ENCODE peak calls at places on chromosomes 5 and 9, in four cellular contexts. E is HL-60, P is GM12878, J is K562. D is an unnamed sample.

GRCh38 chr9:127351182-127352166 is 45.5 kb upstream of the SLC2A8 start:
- DNase-seq in P (no peak), E (no peak), J (no peak), D (no peak)

GRCh38 chr9:90053027-90053426 is 448.2 kb downstream of the GADD45G start:
- DNase-seq in J (peak), P (no peak), E (peak), D (no peak)

GRCh38 chr9:21656776-21657637 is 145.4 kb upstream of the MTAP start:
- DNase-seq in E (no peak), J (no peak), P (no peak), D (no peak)

GRCh38 chr9:93288341-93288740 is 104.4 kb downstream of the WNK2 start:
- DNase-seq in J (peak), P (no peak), E (no peak), D (peak)

GRCh38 chr5:58294598-58295298 is 165.1 kb downstream of the PLK2 start:
- DNase-seq in E (no peak), J (no peak), P (peak), D (no peak)

GRCh38 chr5:36607114-36607561 is 732 bp downstream of the SLC1A3 start:
- DNase-seq in P (no peak), J (no peak), E (no peak), D (no peak)

GRCh38 chr9:96140401-96141180 is 161.4 kb downstream of the HSD17B3 start:
- DNase-seq in J (no peak), E (no peak), P (no peak), D (no peak)

GRCh38 chr9:110555971-110556370 is 23.6 kb downstream of the SVEP1 start:
- DNase-seq in E (no peak), P (no peak), J (no peak), D (no peak)

GRCh38 chr5:73438048-73438896 is 10.3 kb downstream of the FOXD1 start:
- DNase-seq in J (no peak), E (no peak), P (no peak), D (no peak)

GRCh38 chr5:83911367-83911919 is 190.8 kb upstream of the HAPLN1 start:
- DNase-seq in E (no peak), P (no peak), J (no peak), D (no peak)

GRCh38 chr5:157049605-157050004 is 9.3 kb downstream of the HAVCR1 start:
- DNase-seq in E (no peak), P (no peak), J (no peak), D (no peak)

GRCh38 chr9:38692707-38693106 is 27.2 kb downstream of the FAM240B start:
- DNase-seq in P (no peak), J (no peak), E (no peak), D (no peak)
- TF ChIP-seq POLR2AphosphoS5 in P (no peak), J (no peak), E (no peak), D (no peak)

DNA sequence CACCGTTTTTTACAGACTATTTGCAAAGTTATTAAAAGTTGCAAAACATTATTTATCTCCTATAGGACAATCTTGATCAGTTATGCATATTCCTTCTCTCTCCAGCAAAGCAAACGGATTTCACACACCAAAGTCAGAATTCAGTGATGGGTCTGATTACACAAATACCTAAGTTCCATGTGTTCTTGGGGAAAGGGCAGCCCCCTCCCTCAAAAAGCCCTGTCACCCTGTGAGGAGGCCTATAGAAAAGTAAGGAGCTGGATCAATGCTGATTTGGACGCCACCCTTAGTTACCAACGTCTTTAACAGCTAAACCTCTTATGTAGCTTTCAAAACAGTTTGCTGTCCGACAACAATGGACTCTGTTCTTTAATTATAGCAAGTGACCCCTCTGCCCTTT is 6.4 kb downstream of the ZNF608 start:
- DNase-seq in J (no peak), P (no peak), E (no peak), D (no peak)
- TF ChIP-seq SPI1 in J (no peak), P (no peak), E (no peak), D (no peak)

DNA sequence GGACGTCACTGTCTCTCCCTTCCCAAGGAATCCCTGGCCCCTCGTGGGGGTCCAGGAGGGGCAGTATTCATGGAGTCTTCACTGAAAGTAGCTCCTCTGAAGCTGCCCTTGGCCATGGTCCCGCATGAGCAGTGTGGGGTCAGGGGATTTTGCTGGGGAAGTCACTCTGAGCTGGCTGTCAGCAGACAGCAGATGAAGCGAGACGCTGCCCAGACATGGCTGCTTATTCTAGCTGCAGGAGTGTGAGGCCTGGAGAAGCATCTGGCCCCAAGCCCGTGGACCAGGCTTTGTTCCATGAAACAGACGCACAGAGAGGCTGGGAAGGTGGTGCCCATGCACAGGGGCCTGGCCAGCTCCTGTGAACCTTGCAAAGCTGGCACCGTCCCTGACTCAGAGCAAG is 21.5 kb upstream of the ASS1 start:
- DNase-seq in E (no peak), J (no peak), P (no peak), D (no peak)
- TF ChIP-seq POLR2AphosphoS5 in E (no peak), J (no peak), P (no peak), D (no peak)

GRCh38 chr9:85445887-85446286 is 295.9 kb downstream of the AGTPBP1 start:
- DNase-seq in J (no peak), E (no peak), P (no peak), D (no peak)
- TF ChIP-seq SPI1 in J (no peak), E (no peak), P (no peak), D (no peak)

DNA sequence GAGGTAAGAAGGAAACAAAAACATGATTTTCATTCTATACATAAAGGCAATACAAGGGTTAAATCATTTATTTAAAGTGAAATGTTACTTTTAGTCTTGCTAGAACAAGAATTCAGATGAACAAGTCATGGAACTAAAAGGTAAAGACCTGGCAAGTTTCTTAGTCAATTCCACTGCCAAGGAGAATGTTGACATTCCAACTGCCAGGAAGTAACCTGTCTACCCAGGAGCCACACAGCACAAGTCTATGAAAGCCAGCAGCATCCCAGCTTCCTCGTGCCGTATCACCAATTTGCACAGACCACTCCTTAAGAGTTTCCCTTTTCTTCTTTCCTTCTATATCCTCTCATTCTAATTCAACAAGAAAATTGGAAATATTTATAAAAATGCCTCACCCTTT is 79.9 kb downstream of the SETX start:
- DNase-seq in J (no peak), P (no peak), E (no peak), D (no peak)
- TF ChIP-seq POLR2AphosphoS5 in J (no peak), P (no peak), E (no peak), D (no peak)

DNA sequence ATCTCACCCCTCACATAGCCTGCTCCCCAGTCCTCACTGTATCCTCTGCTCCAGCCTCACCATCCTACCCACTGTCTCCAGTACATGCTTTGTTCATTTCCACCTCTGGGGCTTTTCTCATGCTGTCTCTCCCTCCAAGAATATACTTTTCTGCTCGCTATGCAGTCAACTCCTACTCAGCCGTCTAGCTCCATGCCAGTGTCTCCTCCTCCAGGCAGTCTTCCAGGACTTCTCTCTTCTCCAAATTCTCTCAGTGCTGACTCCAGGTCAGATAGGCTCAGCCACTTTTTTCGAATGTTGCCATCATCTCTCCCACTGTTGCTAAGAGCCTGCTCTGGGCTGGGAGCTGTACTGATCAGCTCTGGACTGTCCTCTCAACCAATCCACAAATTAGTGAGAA is 8.0 kb upstream of the DAB2IP start:
- DNase-seq in P (no peak), E (no peak), J (no peak), D (no peak)
- TF ChIP-seq SPI1 in P (no peak), E (no peak), J (no peak), D (no peak)

DNA sequence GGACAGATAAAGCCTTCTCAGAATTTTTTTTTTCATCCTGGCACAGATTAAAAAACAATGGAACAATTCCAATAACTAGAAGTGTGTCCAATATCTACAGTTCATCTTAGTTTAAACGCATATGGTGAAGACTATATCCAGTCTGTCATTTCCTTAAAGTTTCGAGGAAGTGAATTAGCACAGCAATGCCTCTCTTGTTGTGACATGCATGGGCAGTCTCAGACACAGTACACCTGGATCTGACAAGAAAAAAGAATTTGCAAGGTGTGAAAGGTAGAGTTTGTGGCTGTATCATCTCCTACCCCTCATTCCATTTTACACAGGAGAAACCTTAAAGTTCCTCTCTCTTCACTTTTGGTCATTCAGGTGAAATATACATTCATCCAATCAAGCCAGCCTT is 100.6 kb upstream of the ADAMTS19 start:
- DNase-seq in E (no peak), P (no peak), J (no peak), D (no peak)
- TF ChIP-seq POLR2AphosphoS5 in E (no peak), P (no peak), J (no peak), D (no peak)

DNA sequence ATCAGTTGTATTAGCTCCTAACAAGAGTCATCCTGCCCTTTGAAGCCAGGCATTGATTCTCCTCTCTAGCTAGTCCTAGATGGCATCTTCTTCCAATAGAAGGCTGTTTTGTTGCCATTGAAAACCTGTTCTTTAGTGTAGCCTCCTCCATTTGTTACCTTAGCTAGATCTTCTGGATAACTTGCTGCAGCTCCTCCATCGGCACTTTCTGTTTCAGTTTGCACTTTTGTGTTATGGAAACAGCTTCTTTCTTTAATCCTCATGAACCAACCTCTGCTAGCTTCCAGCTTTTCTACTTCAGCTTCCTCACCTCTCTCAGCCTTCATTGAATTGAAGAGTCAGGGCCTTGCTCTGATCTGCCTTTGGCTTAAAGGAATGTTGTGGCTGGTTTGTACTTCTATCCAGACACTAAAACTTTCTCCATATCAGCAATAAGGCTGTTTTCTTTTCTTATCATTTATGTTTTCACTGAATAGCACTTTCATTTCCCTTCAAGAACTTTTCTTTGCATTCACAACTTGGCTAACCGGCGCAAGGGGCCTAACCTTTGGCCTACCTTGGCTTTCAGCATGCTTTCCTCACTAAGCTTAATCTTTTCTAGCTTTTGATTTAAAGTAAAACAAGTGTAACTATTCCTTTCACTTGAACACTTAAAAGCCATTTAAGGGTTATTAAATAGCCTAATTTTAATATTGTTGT is 166.5 kb upstream of the SLC12A2 start:
- DNase-seq in J (no peak), E (no peak), P (no peak), D (no peak)
- TF ChIP-seq SPI1 in J (no peak), E (no peak), P (no peak), D (no peak)

D was measured in GM12891.